ENCODE peak calls at places on chromosomes 1 and 21, in six cellular contexts. One of them, this sample, is unnamed.

GRCh38 chr1:98388431-98388830 is 273.1 kb upstream of the SNX7 start:
- DNase-seq in GM12865: peak; percentile 57
- DNase-seq in Calu3: no peak
- DNase-seq in heart left ventricle: no peak
- DNase-seq in GM10248: no peak
- DNase-seq in esophagus muscularis mucosa: no peak
- DNase-seq in this sample: no peak

GRCh38 chr1:181105134-181106021 is 16.9 kb downstream of the IER5 start:
- DNase-seq in esophagus muscularis mucosa: peak; percentile 97
- DNase-seq in Calu3: peak; percentile 96
- DNase-seq in GM10248: peak; percentile 94
- DNase-seq in GM12865: peak; percentile 94
- DNase-seq in heart left ventricle: peak; percentile 99
- DNase-seq in this sample: peak; percentile 76

GRCh38 chr1:94734963-94735899 is 84.9 kb upstream of the SLC44A3 start:
- DNase-seq in GM10248: no peak
- DNase-seq in GM12865: no peak
- DNase-seq in esophagus muscularis mucosa: no peak
- DNase-seq in Calu3: no peak
- DNase-seq in heart left ventricle: no peak
- DNase-seq in this sample: no peak

GRCh38 chr1:26327956-26328362 is 10.2 kb downstream of the CD52 start:
- DNase-seq in heart left ventricle: no peak
- DNase-seq in esophagus muscularis mucosa: no peak
- DNase-seq in GM10248: no peak
- DNase-seq in Calu3: no peak
- DNase-seq in GM12865: no peak
- DNase-seq in this sample: no peak

GRCh38 chr1:205456868-205457724 is 1.3 kb upstream of the BLACAT1 start:
- DNase-seq in GM12865: no peak
- DNase-seq in Calu3: peak; percentile 43
- DNase-seq in esophagus muscularis mucosa: no peak
- DNase-seq in GM10248: no peak
- DNase-seq in heart left ventricle: peak; percentile 54
- DNase-seq in this sample: no peak

GRCh38 chr21:46352156-46352499 is 28.2 kb downstream of the PCNT start:
- DNase-seq in Calu3: no peak
- DNase-seq in heart left ventricle: no peak
- DNase-seq in esophagus muscularis mucosa: no peak
- DNase-seq in GM10248: no peak
- DNase-seq in GM12865: no peak
- DNase-seq in this sample: no peak

GRCh38 chr1:81851217-81851616 is 50.5 kb downstream of the ADGRL2 start:
- DNase-seq in heart left ventricle: no peak
- DNase-seq in GM12865: no peak
- DNase-seq in Calu3: no peak
- DNase-seq in esophagus muscularis mucosa: no peak
- DNase-seq in GM10248: no peak
- DNase-seq in this sample: no peak

GRCh38 chr1:28296401-28297220 is 32.2 kb upstream of the MED18 start:
- DNase-seq in esophagus muscularis mucosa: no peak
- DNase-seq in Calu3: peak; percentile 19
- DNase-seq in GM10248: no peak
- DNase-seq in GM12865: no peak
- DNase-seq in heart left ventricle: no peak
- DNase-seq in this sample: no peak

GRCh38 chr21:42098957-42099547 is 27.9 kb downstream of the UMODL1 start:
- DNase-seq in Calu3: no peak
- DNase-seq in heart left ventricle: peak; percentile 34
- DNase-seq in GM10248: no peak
- DNase-seq in esophagus muscularis mucosa: no peak
- DNase-seq in GM12865: no peak
- DNase-seq in this sample: no peak

GRCh38 chr1:222373831-222374603 is 173.9 kb downstream of the HHIPL2 start:
- DNase-seq in Calu3: no peak
- DNase-seq in GM12865: no peak
- DNase-seq in heart left ventricle: no peak
- DNase-seq in GM10248: no peak
- DNase-seq in esophagus muscularis mucosa: no peak
- DNase-seq in this sample: no peak

GRCh38 chr1:158806909-158807601 is 24.1 kb upstream of the MNDA start:
- DNase-seq in GM10248: no peak
- DNase-seq in heart left ventricle: no peak
- DNase-seq in GM12865: no peak
- DNase-seq in esophagus muscularis mucosa: no peak
- DNase-seq in Calu3: no peak
- DNase-seq in this sample: no peak

GRCh38 chr21:21156919-21157318 is 158.7 kb downstream of the NCAM2 start:
- DNase-seq in Calu3: no peak
- DNase-seq in GM12865: no peak
- DNase-seq in esophagus muscularis mucosa: no peak
- DNase-seq in heart left ventricle: no peak
- DNase-seq in GM10248: no peak
- DNase-seq in this sample: no peak

GRCh38 chr1:59976194-59977074 is 49.9 kb upstream of the CYP2J2 start:
- DNase-seq in heart left ventricle: peak; percentile 76
- DNase-seq in GM12865: peak; percentile 45
- DNase-seq in Calu3: peak; percentile 73
- DNase-seq in esophagus muscularis mucosa: no peak
- DNase-seq in GM10248: peak; percentile 56
- DNase-seq in this sample: no peak

GRCh38 chr1:29218223-29218622 is 12.5 kb downstream of the MECR start:
- DNase-seq in Calu3: no peak
- DNase-seq in esophagus muscularis mucosa: no peak
- DNase-seq in GM10248: no peak
- DNase-seq in GM12865: no peak
- DNase-seq in heart left ventricle: no peak
- DNase-seq in this sample: no peak

GRCh38 chr1:15459771-15460719 is 3.5 kb downstream of the CELA2A start:
- DNase-seq in GM10248: no peak
- DNase-seq in Calu3: no peak
- DNase-seq in heart left ventricle: peak; percentile 33
- DNase-seq in GM12865: no peak
- DNase-seq in esophagus muscularis mucosa: no peak
- DNase-seq in this sample: no peak

GRCh38 chr1:156200062-156200461 is 6.2 kb downstream of the SLC25A44 start:
- DNase-seq in GM12865: no peak
- DNase-seq in Calu3: no peak
- DNase-seq in esophagus muscularis mucosa: no peak
- DNase-seq in GM10248: no peak
- DNase-seq in heart left ventricle: no peak
- DNase-seq in this sample: no peak

GRCh38 chr1:69400128-69400527 is 167.6 kb upstream of the LRRC7 start:
- DNase-seq in Calu3: no peak
- DNase-seq in GM10248: no peak
- DNase-seq in heart left ventricle: no peak
- DNase-seq in esophagus muscularis mucosa: no peak
- DNase-seq in GM12865: no peak
- DNase-seq in this sample: no peak

GRCh38 chr1:180693564-180694244 is 61.9 kb downstream of the XPR1 start:
- DNase-seq in GM12865: no peak
- DNase-seq in heart left ventricle: no peak
- DNase-seq in Calu3: no peak
- DNase-seq in GM10248: no peak
- DNase-seq in esophagus muscularis mucosa: no peak
- DNase-seq in this sample: no peak

GRCh38 chr1:18090636-18091035 is 17.0 kb upstream of the IGSF21 start:
- DNase-seq in Calu3: no peak
- DNase-seq in heart left ventricle: no peak
- DNase-seq in GM10248: no peak
- DNase-seq in esophagus muscularis mucosa: no peak
- DNase-seq in GM12865: no peak
- DNase-seq in this sample: no peak

GRCh38 chr21:46477765-46478164 is 19.1 kb downstream of the DIP2A start:
- DNase-seq in GM10248: no peak
- DNase-seq in esophagus muscularis mucosa: no peak
- DNase-seq in GM12865: no peak
- DNase-seq in Calu3: no peak
- DNase-seq in heart left ventricle: no peak
- DNase-seq in this sample: no peak

GRCh38 chr1:230365723-230366307 is 60.3 kb downstream of the PGBD5 start:
- DNase-seq in GM10248: no peak
- DNase-seq in heart left ventricle: no peak
- DNase-seq in esophagus muscularis mucosa: no peak
- DNase-seq in GM12865: no peak
- DNase-seq in Calu3: no peak
- DNase-seq in this sample: no peak

GRCh38 chr1:156898151-156898550 is 4.6 kb downstream of the PEAR1 start:
- DNase-seq in GM12865: no peak
- DNase-seq in Calu3: no peak
- DNase-seq in esophagus muscularis mucosa: no peak
- DNase-seq in GM10248: no peak
- DNase-seq in heart left ventricle: peak; percentile 87
- DNase-seq in this sample: no peak

GRCh38 chr1:116724765-116725375 is 29.4 kb upstream of the CD2 start:
- DNase-seq in heart left ventricle: no peak
- DNase-seq in Calu3: peak; percentile 74
- DNase-seq in esophagus muscularis mucosa: no peak
- DNase-seq in GM10248: peak; percentile 56
- DNase-seq in GM12865: peak; percentile 82
- DNase-seq in this sample: peak; percentile 22

DNA sequence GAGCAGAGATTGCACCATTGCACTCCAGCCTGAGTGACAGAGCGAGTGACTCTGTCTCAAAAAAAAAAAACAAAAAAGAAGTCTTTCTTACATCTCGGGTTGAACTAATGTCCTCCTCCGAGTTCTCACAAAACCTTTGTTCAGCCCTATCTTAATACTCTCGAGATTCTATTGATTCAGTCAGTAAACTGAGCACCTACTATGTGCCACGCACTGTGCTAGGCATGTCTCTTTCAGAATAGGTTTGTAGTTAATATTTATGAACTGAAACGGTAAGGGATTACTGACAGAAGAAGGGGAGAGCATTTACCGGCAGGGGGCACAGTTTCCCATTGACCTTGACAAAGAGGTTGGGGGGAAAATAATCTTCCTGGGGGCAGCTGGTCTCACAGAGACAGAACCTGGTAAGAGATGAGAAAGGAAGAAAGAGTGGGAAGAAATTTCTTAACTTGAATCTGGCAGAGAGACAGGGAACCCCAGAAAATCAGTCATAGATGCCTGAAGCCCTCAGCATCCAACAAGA is 3.4 kb downstream of the PIAS3 start:
- DNase-seq in GM12865: peak; percentile 19
- DNase-seq in Calu3: no peak
- DNase-seq in heart left ventricle: no peak
- DNase-seq in esophagus muscularis mucosa: no peak
- DNase-seq in GM10248: no peak
- DNase-seq in this sample: no peak
- TF ChIP-seq CTCF in GM12865: peak; percentile 45
- TF ChIP-seq CTCF in Calu3: no peak
- TF ChIP-seq CTCF in heart left ventricle: no peak
- TF ChIP-seq CTCF in esophagus muscularis mucosa: no peak
- TF ChIP-seq CTCF in GM10248: no peak
- TF ChIP-seq CTCF in this sample: no peak

GRCh38 chr1:111197598-111198289 is 2.7 kb downstream of the DENND2D start:
- DNase-seq in heart left ventricle: no peak
- DNase-seq in GM12865: peak; percentile 92
- DNase-seq in GM10248: no peak
- DNase-seq in Calu3: peak; percentile 27
- DNase-seq in esophagus muscularis mucosa: peak; percentile 60
- DNase-seq in this sample: no peak
- TF ChIP-seq CTCF in heart left ventricle: no peak
- TF ChIP-seq CTCF in GM12865: peak; percentile 86
- TF ChIP-seq CTCF in GM10248: peak; percentile 61
- TF ChIP-seq CTCF in Calu3: no peak
- TF ChIP-seq CTCF in esophagus muscularis mucosa: no peak
- TF ChIP-seq CTCF in this sample: peak; percentile 30

GRCh38 chr1:23566304-23566703 is 7.0 kb upstream of the ID3 start:
- DNase-seq in esophagus muscularis mucosa: no peak
- DNase-seq in GM10248: no peak
- DNase-seq in GM12865: no peak
- DNase-seq in heart left ventricle: no peak
- DNase-seq in Calu3: no peak
- DNase-seq in this sample: no peak
- TF ChIP-seq CTCF in esophagus muscularis mucosa: no peak
- TF ChIP-seq CTCF in GM10248: peak; percentile 19
- TF ChIP-seq CTCF in GM12865: peak; percentile 23
- TF ChIP-seq CTCF in heart left ventricle: no peak
- TF ChIP-seq CTCF in Calu3: no peak
- TF ChIP-seq CTCF in this sample: peak; percentile 10

DNA sequence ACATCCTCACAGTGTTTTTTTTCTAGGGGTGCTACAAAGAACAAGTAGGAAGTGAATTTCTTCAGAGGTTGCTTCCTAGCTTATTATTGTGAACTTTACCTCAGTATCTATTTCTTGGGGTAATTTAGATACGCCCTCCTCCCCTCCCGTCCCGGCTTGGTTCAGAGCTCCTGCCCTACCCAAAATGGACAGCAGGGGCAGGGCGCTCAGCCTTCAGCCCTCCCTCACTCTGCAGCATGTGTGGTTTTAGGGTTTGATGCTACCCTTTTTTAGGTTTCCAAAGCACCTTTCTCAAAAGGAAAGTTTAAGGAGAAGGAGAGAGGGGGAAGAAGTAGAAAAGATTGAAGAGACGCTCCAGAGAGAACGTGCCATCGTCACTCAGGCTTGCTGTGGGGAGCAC is 16.9 kb upstream of the POGK start:
- DNase-seq in Calu3: no peak
- DNase-seq in esophagus muscularis mucosa: no peak
- DNase-seq in heart left ventricle: no peak
- DNase-seq in GM10248: no peak
- DNase-seq in GM12865: no peak
- DNase-seq in this sample: no peak
- TF ChIP-seq CTCF in Calu3: no peak
- TF ChIP-seq CTCF in esophagus muscularis mucosa: no peak
- TF ChIP-seq CTCF in heart left ventricle: peak; percentile 9
- TF ChIP-seq CTCF in GM10248: no peak
- TF ChIP-seq CTCF in GM12865: peak; percentile 25
- TF ChIP-seq CTCF in this sample: peak; percentile 16

DNA sequence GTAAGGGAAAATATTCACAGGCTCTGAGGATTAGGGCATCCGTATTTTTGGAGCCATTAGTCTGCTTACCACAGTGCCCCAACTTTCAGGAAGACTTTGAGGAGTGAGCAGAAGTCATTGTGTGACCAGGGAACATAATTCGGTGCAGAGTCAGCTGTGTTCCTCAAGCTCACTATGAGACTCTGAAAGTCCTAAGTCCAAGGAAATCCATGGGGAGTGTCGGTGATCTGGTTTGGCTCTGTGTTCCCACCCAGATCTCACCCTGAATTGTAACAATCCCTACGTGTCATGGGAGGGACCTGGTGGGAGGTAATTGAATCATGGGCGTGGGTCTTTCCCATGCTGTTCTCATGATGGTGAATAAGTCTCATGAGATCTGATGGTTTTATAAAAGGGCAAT is 45.9 kb upstream of the SCAF4 start:
- DNase-seq in GM12865: no peak
- DNase-seq in GM10248: no peak
- DNase-seq in Calu3: no peak
- DNase-seq in esophagus muscularis mucosa: no peak
- DNase-seq in heart left ventricle: no peak
- DNase-seq in this sample: no peak
- TF ChIP-seq CTCF in GM12865: no peak
- TF ChIP-seq CTCF in GM10248: no peak
- TF ChIP-seq CTCF in Calu3: no peak
- TF ChIP-seq CTCF in esophagus muscularis mucosa: no peak
- TF ChIP-seq CTCF in heart left ventricle: no peak
- TF ChIP-seq CTCF in this sample: no peak

This sample was measured in AG09319.